ENCODE peak calls at places on chromosomes 1 and 21, in five cellular contexts. One of them, this sample, is unnamed.
A peak's percentile ranks its signal among the peaks of the same experiment; 100 is the strongest.

GRCh38 chr1:235659186-235659771 is 9.7 kb upstream of the GNG4 start:
- DNase-seq in ovary: no peak
- DNase-seq in kidney: no peak
- DNase-seq in cardiac fibroblast: no peak
- DNase-seq in fibroblast of lung: no peak
- DNase-seq in this sample: no peak

GRCh38 chr1:34847094-34847493 is 12.5 kb downstream of the SMIM12 start:
- DNase-seq in ovary: no peak
- DNase-seq in cardiac fibroblast: no peak
- DNase-seq in fibroblast of lung: no peak
- DNase-seq in kidney: peak; percentile 51
- DNase-seq in this sample: no peak

GRCh38 chr1:70295737-70296136 is 58.8 kb downstream of the ANKRD13C start:
- DNase-seq in kidney: no peak
- DNase-seq in fibroblast of lung: no peak
- DNase-seq in cardiac fibroblast: no peak
- DNase-seq in ovary: no peak
- DNase-seq in this sample: no peak

GRCh38 chr21:42526379-42526727 is 12.7 kb downstream of the SLC37A1 start:
- DNase-seq in kidney: peak; percentile 77
- DNase-seq in cardiac fibroblast: no peak
- DNase-seq in ovary: no peak
- DNase-seq in fibroblast of lung: no peak
- DNase-seq in this sample: no peak

GRCh38 chr1:164794310-164794709 is 235.3 kb downstream of the PBX1 start:
- DNase-seq in cardiac fibroblast: peak; percentile 95
- DNase-seq in kidney: no peak
- DNase-seq in fibroblast of lung: peak; percentile 96
- DNase-seq in ovary: no peak
- DNase-seq in this sample: peak; percentile 97

GRCh38 chr1:28606771-28607170 is 14.7 kb downstream of the RAB42 start:
- DNase-seq in cardiac fibroblast: no peak
- DNase-seq in fibroblast of lung: no peak
- DNase-seq in kidney: no peak
- DNase-seq in ovary: no peak
- DNase-seq in this sample: no peak

GRCh38 chr1:229815076-229815475 is 189.0 kb downstream of the URB2 start:
- DNase-seq in kidney: no peak
- DNase-seq in fibroblast of lung: no peak
- DNase-seq in ovary: no peak
- DNase-seq in cardiac fibroblast: no peak
- DNase-seq in this sample: no peak

GRCh38 chr1:998051-998821 is 1.7 kb downstream of the HES4 start:
- DNase-seq in cardiac fibroblast: no peak
- DNase-seq in kidney: peak; percentile 77
- DNase-seq in ovary: no peak
- DNase-seq in fibroblast of lung: no peak
- DNase-seq in this sample: no peak

GRCh38 chr1:223429821-223430220 is 36.6 kb downstream of the CCDC185 start:
- DNase-seq in cardiac fibroblast: peak; percentile 30
- DNase-seq in kidney: no peak
- DNase-seq in ovary: no peak
- DNase-seq in fibroblast of lung: peak; percentile 37
- DNase-seq in this sample: peak; percentile 34

GRCh38 chr1:11355594-11356467 is 82.8 kb downstream of the UBIAD1 start:
- DNase-seq in ovary: no peak
- DNase-seq in cardiac fibroblast: no peak
- DNase-seq in kidney: no peak
- DNase-seq in fibroblast of lung: no peak
- DNase-seq in this sample: no peak

GRCh38 chr1:221031890-221032222 is 152.6 kb downstream of the HLX start:
- DNase-seq in cardiac fibroblast: peak; percentile 40
- DNase-seq in ovary: no peak
- DNase-seq in kidney: no peak
- DNase-seq in fibroblast of lung: no peak
- DNase-seq in this sample: no peak

GRCh38 chr1:9689971-9690381 is 38.4 kb downstream of the PIK3CD start:
- DNase-seq in kidney: peak; percentile 81
- DNase-seq in cardiac fibroblast: no peak
- DNase-seq in fibroblast of lung: peak; percentile 13
- DNase-seq in ovary: peak; percentile 59
- DNase-seq in this sample: no peak

GRCh38 chr1:233909195-233909594 is 4.7 kb downstream of the SLC35F3 start:
- DNase-seq in ovary: no peak
- DNase-seq in fibroblast of lung: peak; percentile 97
- DNase-seq in kidney: no peak
- DNase-seq in cardiac fibroblast: peak; percentile 2
- DNase-seq in this sample: peak; percentile 91

GRCh38 chr1:248343451-248343850 is 5.1 kb upstream of the OR14C36 start:
- DNase-seq in kidney: no peak
- DNase-seq in fibroblast of lung: no peak
- DNase-seq in cardiac fibroblast: no peak
- DNase-seq in ovary: no peak
- DNase-seq in this sample: peak; percentile 34

GRCh38 chr1:70486676-70487470 is 75.8 kb downstream of the CTH start:
- DNase-seq in cardiac fibroblast: peak; percentile 83
- DNase-seq in fibroblast of lung: peak; percentile 96
- DNase-seq in ovary: peak; percentile 62
- DNase-seq in kidney: no peak
- DNase-seq in this sample: peak; percentile 26

GRCh38 chr1:155026588-155026987 is 7.0 kb downstream of the DCST2 start:
- DNase-seq in kidney: peak; percentile 39
- DNase-seq in ovary: no peak
- DNase-seq in fibroblast of lung: no peak
- DNase-seq in cardiac fibroblast: no peak
- DNase-seq in this sample: peak; percentile 67

GRCh38 chr1:2558861-2559260 is 2.7 kb downstream of the TNFRSF14 start:
- DNase-seq in cardiac fibroblast: no peak
- DNase-seq in fibroblast of lung: no peak
- DNase-seq in ovary: no peak
- DNase-seq in kidney: peak; percentile 65
- DNase-seq in this sample: no peak

GRCh38 chr21:43369124-43369523 is 57.8 kb downstream of the SIK1 start:
- DNase-seq in fibroblast of lung: peak; percentile 43
- DNase-seq in cardiac fibroblast: peak; percentile 55
- DNase-seq in ovary: no peak
- DNase-seq in kidney: no peak
- DNase-seq in this sample: peak; percentile 55

GRCh38 chr1:89499320-89499719 is 25.3 kb upstream of the LRRC8B start:
- DNase-seq in cardiac fibroblast: no peak
- DNase-seq in fibroblast of lung: peak; percentile 21
- DNase-seq in ovary: no peak
- DNase-seq in kidney: no peak
- DNase-seq in this sample: no peak

GRCh38 chr1:157196245-157196543 is 58.0 kb upstream of the ETV3 start:
- DNase-seq in cardiac fibroblast: no peak
- DNase-seq in kidney: no peak
- DNase-seq in ovary: no peak
- DNase-seq in fibroblast of lung: no peak
- DNase-seq in this sample: no peak

GRCh38 chr1:157193219-157193618 is 55.0 kb upstream of the ETV3 start:
- DNase-seq in kidney: no peak
- DNase-seq in cardiac fibroblast: no peak
- DNase-seq in fibroblast of lung: no peak
- DNase-seq in ovary: no peak
- DNase-seq in this sample: no peak

GRCh38 chr1:157195521-157196244 is 57.5 kb upstream of the ETV3 start:
- DNase-seq in kidney: no peak
- DNase-seq in ovary: no peak
- DNase-seq in cardiac fibroblast: no peak
- DNase-seq in fibroblast of lung: no peak
- DNase-seq in this sample: no peak

GRCh38 chr1:157194739-157195520 is 56.7 kb upstream of the ETV3 start:
- DNase-seq in kidney: no peak
- DNase-seq in fibroblast of lung: no peak
- DNase-seq in cardiac fibroblast: no peak
- DNase-seq in ovary: no peak
- DNase-seq in this sample: no peak

DNA sequence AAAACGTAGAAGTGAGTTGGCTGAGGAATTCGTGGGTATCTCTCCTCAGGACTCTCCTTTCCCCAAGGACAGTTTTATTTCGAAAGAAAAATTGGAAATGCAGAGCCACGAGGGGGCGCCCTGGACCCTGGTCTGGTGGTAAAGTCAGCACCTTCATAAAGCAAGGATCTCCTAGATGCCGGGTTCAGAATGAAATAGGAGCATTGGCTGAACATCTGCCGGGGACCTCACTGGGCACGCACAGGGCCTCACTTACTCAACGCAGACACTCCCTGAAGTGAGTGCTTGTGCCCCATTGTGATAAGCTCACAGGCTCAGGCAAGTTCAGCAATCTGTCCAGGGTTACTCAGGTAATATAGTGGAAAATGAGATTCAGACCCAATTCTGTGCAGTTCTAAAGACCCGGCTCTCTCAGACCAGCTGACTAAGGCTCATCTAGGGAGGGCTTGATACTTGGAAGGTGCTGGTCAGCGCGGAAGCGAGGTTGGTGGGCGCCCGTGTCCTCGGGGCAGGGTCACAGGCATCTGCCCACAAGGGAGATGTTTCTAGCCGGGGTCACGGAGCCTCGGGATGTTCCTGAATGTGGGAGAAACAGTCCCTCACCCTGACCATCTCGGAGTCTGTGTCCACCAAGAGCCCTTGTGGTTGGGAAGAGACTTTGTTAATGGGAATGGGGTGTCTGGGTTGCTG is 55.7 kb upstream of the ETV3 start:
- DNase-seq in fibroblast of lung: peak; percentile 29
- DNase-seq in cardiac fibroblast: peak; percentile 70
- DNase-seq in kidney: no peak
- DNase-seq in ovary: no peak
- DNase-seq in this sample: peak; percentile 77
- TF ChIP-seq CTCF in fibroblast of lung: peak; percentile 75
- TF ChIP-seq CTCF in cardiac fibroblast: peak; percentile 64
- TF ChIP-seq CTCF in kidney: peak; percentile 65
- TF ChIP-seq CTCF in ovary: no peak
- TF ChIP-seq CTCF in this sample: peak; percentile 83

DNA sequence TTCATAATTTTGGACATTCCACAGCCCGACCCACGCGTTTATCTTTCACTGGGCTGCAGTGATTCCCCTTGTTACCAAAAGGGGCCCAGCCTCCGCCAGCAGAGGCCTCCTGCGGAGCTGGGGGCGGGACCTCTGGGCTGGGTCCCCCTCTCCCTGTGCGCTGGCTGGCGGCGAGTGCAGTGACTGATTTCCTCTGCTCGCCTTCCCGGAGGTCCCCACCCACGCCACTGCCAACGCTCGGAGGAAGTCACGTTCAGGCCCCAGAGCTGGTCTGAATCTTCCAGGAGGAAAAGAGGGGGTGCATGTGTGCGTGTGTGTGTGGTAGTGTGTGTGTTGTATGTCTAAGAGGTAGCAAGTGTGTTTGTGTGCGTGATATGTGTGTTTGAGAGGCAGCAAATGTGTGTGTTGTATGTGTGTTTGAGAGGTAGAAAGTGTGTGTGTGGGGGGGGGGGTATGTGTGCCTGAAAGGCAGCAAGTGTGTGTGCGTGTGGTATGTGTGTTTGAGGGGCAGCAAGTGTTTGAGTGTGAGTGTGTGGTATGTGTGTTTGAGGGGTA is 35.0 kb upstream of the JAK1 start:
- DNase-seq in kidney: peak; percentile 93
- DNase-seq in fibroblast of lung: peak; percentile 52
- DNase-seq in ovary: peak; percentile 53
- DNase-seq in cardiac fibroblast: peak; percentile 55
- DNase-seq in this sample: no peak
- TF ChIP-seq CTCF in kidney: no peak
- TF ChIP-seq CTCF in fibroblast of lung: peak; percentile 5
- TF ChIP-seq CTCF in ovary: no peak
- TF ChIP-seq CTCF in cardiac fibroblast: no peak
- TF ChIP-seq CTCF in this sample: no peak

GRCh38 chr1:119276558-119276957 is 92.0 kb upstream of the HAO2 start:
- DNase-seq in cardiac fibroblast: no peak
- DNase-seq in ovary: no peak
- DNase-seq in fibroblast of lung: no peak
- DNase-seq in kidney: no peak
- DNase-seq in this sample: peak; percentile 37
- TF ChIP-seq CTCF in cardiac fibroblast: no peak
- TF ChIP-seq CTCF in ovary: no peak
- TF ChIP-seq CTCF in fibroblast of lung: no peak
- TF ChIP-seq CTCF in kidney: no peak
- TF ChIP-seq CTCF in this sample: peak; percentile 25

GRCh38 chr1:205229399-205229861 is 1.7 kb downstream of the TMCC2 start:
- DNase-seq in fibroblast of lung: peak; percentile 53
- DNase-seq in cardiac fibroblast: peak; percentile 25
- DNase-seq in ovary: peak; percentile 62
- DNase-seq in kidney: no peak
- DNase-seq in this sample: peak; percentile 85
- TF ChIP-seq CTCF in fibroblast of lung: peak; percentile 20
- TF ChIP-seq CTCF in cardiac fibroblast: peak; percentile 7
- TF ChIP-seq CTCF in ovary: peak; percentile 13
- TF ChIP-seq CTCF in kidney: peak; percentile 35
- TF ChIP-seq CTCF in this sample: peak; percentile 39

DNA sequence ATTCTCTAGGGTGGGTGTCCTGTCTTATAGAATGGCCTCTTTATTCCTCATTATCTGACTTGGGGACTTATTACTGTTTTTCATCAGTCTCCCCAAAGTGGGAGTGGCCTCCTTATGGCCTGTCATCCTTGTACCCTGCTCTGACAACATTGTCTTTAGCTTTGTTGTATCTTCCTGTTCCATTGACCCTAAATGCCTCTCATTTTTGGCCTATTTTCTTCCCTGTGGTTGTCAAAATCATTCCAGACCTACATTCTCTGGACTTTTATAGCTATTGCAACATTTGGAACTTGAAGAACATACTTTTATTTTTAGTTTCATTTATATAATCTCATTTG is 9.7 kb downstream of the SFT2D2 start:
- DNase-seq in ovary: no peak
- DNase-seq in cardiac fibroblast: no peak
- DNase-seq in kidney: no peak
- DNase-seq in fibroblast of lung: peak; percentile 28
- DNase-seq in this sample: no peak
- TF ChIP-seq CTCF in ovary: no peak
- TF ChIP-seq CTCF in cardiac fibroblast: no peak
- TF ChIP-seq CTCF in kidney: no peak
- TF ChIP-seq CTCF in fibroblast of lung: no peak
- TF ChIP-seq CTCF in this sample: no peak

This sample was measured in MCF 10A.